ENCODE peak calls at places on chromosomes 5 and 9, in seven cellular contexts. P, Q, H, O, R, Y and I are unnamed samples.

GRCh38 chr5:127446626-127447025 is 70.8 kb upstream of the PRRC1 start:
- DNase-seq in H (no peak), R (no peak), Q (no peak), O (no peak), P (no peak), Y (no peak), I (no peak)

GRCh38 chr9:12854218-12854617 is 79.4 kb downstream of the LURAP1L start:
- DNase-seq in R (no peak), Q (no peak), Y (no peak), P (no peak), H (no peak), O (no peak), I (no peak)

GRCh38 chr5:40223884-40224402 is 455.8 kb upstream of the PTGER4 start:
- DNase-seq in Y (no peak), O (no peak), R (no peak), H (no peak), Q (peak; percentile 78), P (no peak), I (no peak)

GRCh38 chr5:7181841-7182240 is 214.1 kb upstream of the ADCY2 start:
- DNase-seq in Y (no peak), O (no peak), R (no peak), P (no peak), Q (no peak), H (no peak), I (no peak)

GRCh38 chr5:171492781-171493180 is 73.3 kb downstream of the FGF18 start:
- DNase-seq in Q (no peak), R (no peak), P (peak; percentile 82), O (no peak), H (no peak), Y (no peak), I (no peak)

GRCh38 chr9:85024374-85024773 is 354.8 kb downstream of the NTRK2 start:
- DNase-seq in O (no peak), P (no peak), R (no peak), Y (no peak), H (no peak), Q (no peak), I (no peak)

GRCh38 chr9:125850763-125851162 is 103.6 kb downstream of the PBX3 start:
- DNase-seq in R (no peak), H (peak; percentile 3), Q (no peak), P (no peak), O (no peak), Y (no peak), I (no peak)

GRCh38 chr9:126611592-126612328 is 2.0 kb upstream of the LMX1B start:
- DNase-seq in Y (peak; percentile 93), R (peak; percentile 81), H (peak; percentile 81), Q (peak; percentile 27), O (peak; percentile 88), P (peak; percentile 94), I (peak; percentile 59)

GRCh38 chr5:138102454-138103320 is 18.9 kb downstream of the WNT8A start:
- DNase-seq in R (no peak), P (no peak), Y (no peak), H (no peak), O (no peak), Q (no peak), I (no peak)

GRCh38 chr5:39115644-39116346 is 41.6 kb upstream of the RICTOR start:
- DNase-seq in O (no peak), H (no peak), R (no peak), Q (no peak), P (no peak), Y (no peak), I (no peak)

GRCh38 chr5:52693279-52693678 is 94.4 kb upstream of the ITGA1 start:
- DNase-seq in Y (peak; percentile 75), R (peak; percentile 28), Q (no peak), O (peak; percentile 20), P (peak; percentile 12), H (peak; percentile 53), I (no peak)

GRCh38 chr5:81165493-81166119 is 67.5 kb upstream of the CKMT2 start:
- DNase-seq in H (peak; percentile 83), R (no peak), O (peak; percentile 75), Y (no peak), Q (peak; percentile 47), P (peak; percentile 72), I (no peak)

GRCh38 chr9:129656795-129657390 is 8.6 kb upstream of the PRRX2 start:
- DNase-seq in R (no peak), Y (no peak), H (no peak), O (no peak), P (no peak), Q (peak; percentile 79), I (no peak)

GRCh38 chr5:172437445-172438303 is 16.7 kb downstream of the SH3PXD2B start:
- DNase-seq in O (no peak), P (peak; percentile 88), H (peak; percentile 94), R (peak; percentile 51), Q (peak; percentile 93), Y (no peak), I (no peak)

GRCh38 chr5:153891394-153891793 is 147.3 kb downstream of the FAM114A2 start:
- DNase-seq in Q (no peak), Y (no peak), R (no peak), H (no peak), O (no peak), P (no peak), I (no peak)

GRCh38 chr9:82581516-82581915 is 481.4 kb downstream of the RASEF start:
- DNase-seq in Q (no peak), O (no peak), R (no peak), Y (no peak), H (no peak), P (no peak), I (no peak)

GRCh38 chr5:141876628-141877477 is 1.4 kb downstream of the PCDH1 start:
- DNase-seq in Q (no peak), R (peak; percentile 71), P (no peak), H (peak; percentile 55), Y (peak; percentile 74), O (no peak), I (no peak)

GRCh38 chr9:71587576-71588362 is 180.5 kb downstream of the CEMIP2 start:
- DNase-seq in Y (no peak), Q (peak; percentile 7), O (no peak), H (no peak), R (no peak), P (no peak), I (no peak)

GRCh38 chr5:151150484-151151262 is 6.9 kb downstream of the ANXA6 start:
- DNase-seq in O (peak; percentile 54), R (peak; percentile 31), Q (peak; percentile 34), P (peak; percentile 42), Y (peak; percentile 89), H (no peak), I (peak; percentile 75)

GRCh38 chr5:10151656-10152055 is 98.0 kb downstream of the ATPSCKMT start:
- DNase-seq in Q (no peak), H (no peak), O (no peak), R (no peak), P (no peak), Y (no peak), I (no peak)

GRCh38 chr9:112891521-112891920 is 845 bp upstream of the SLC46A2 start:
- DNase-seq in O (no peak), Y (no peak), R (no peak), Q (no peak), P (no peak), H (no peak), I (no peak)

GRCh38 chr9:14080940-14081621 is 232.9 kb downstream of the NFIB start:
- DNase-seq in Q (peak; percentile 56), O (no peak), H (no peak), P (no peak), R (no peak), Y (no peak), I (no peak)
- TF ChIP-seq CTCF in Q (peak; percentile 34), O (no peak), H (no peak), P (no peak), R (no peak), Y (no peak), I (no peak)

DNA sequence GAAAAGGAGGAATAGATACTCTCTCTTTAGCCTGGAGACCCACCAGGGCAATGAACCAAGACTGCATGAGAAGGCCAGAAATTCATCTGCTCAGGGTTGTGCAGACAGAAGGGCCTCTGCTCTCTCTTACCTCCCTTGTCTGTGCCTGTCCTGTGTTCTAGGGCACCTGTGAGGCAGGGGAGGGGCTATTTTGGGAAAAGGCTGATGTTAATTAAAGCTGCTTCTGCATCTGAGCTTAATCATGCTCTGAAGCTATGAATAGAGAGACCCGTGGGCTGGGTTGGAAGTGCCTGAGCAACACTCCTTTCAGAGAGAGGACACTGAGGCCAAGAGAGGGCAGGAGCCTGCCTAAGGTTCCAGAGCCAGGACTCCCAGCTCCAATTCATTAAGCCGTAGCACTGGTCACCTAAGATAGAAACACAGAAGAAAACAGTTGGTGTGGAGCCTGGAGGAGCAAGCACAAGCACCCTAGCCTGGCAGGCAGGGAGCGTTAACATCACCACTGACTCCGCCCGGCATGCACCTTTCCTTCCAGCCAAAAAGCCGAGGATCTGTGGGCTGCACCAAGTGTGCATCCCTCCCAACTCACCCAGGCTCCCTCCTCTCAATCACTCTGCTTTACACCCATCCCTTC is 31.4 kb upstream of the STING1 start:
- DNase-seq in P (no peak), Y (peak; percentile 54), Q (no peak), H (no peak), R (no peak), O (no peak), I (no peak)
- TF ChIP-seq CTCF in P (peak; percentile 4), Y (no peak), Q (no peak), H (no peak), R (no peak), O (no peak), I (peak; percentile 32)

GRCh38 chr5:145903862-145904261 is 31.0 kb upstream of the GRXCR2 start:
- DNase-seq in R (no peak), Y (no peak), O (no peak), H (no peak), P (no peak), Q (no peak), I (no peak)

GRCh38 chr5:145902421-145902820 is 29.6 kb upstream of the GRXCR2 start:
- DNase-seq in P (no peak), H (no peak), R (no peak), O (no peak), Y (no peak), Q (no peak), I (no peak)

GRCh38 chr5:145906401-145906800 is 30.0 kb upstream of the SH3RF2 start:
- DNase-seq in H (no peak), Q (no peak), Y (no peak), P (no peak), R (no peak), O (no peak), I (no peak)

GRCh38 chr5:145904743-145905142 is 31.6 kb upstream of the SH3RF2 start:
- DNase-seq in Q (no peak), R (no peak), Y (no peak), H (no peak), O (no peak), P (no peak), I (no peak)

DNA sequence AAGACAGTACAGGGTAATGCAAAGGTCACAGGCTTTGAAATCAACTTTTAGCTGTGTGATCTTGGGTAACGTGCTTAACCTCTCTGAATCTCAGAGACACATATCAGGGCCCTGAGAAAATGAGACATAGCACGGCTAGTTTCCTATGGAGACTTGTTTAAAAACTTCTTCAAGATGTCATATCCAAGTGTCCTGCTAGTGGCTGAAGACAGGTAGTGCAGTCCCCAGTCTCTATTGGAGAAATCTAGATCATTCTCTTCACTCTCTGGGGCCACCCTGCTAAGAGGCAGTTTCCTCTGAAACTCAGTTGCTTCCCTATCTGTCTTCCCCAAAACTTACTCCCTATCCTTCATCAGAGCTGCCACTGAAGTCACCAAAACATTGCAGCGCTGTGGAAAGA is 30.3 kb upstream of the GRXCR2 start:
- DNase-seq in R (no peak), Q (no peak), O (no peak), H (no peak), Y (no peak), P (no peak), I (no peak)
- TF ChIP-seq CTCF in R (no peak), Q (peak; percentile 49), O (no peak), H (peak; percentile 63), Y (no peak), P (peak; percentile 43), I (peak; percentile 10)

GRCh38 chr9:134550584-134550983 is 91.0 kb upstream of the COL5A1 start:
- DNase-seq in O (no peak), H (no peak), Q (no peak), R (no peak), P (no peak), Y (peak; percentile 47), I (no peak)
- TF ChIP-seq CTCF in O (no peak), H (no peak), Q (peak; percentile 33), R (no peak), P (peak; percentile 33), Y (no peak), I (no peak)